ENCODE peak calls at places on chromosomes 13 and 19, in ten cellular contexts. K is dorsolateral prefrontal cortex, M is epithelial cell of esophagus, R is AG10803, C is cardiac fibroblast, P is body of pancreas, O is fibroblast of mammary gland, Q is tibial artery, U is BJ, L is choroid plexus epithelial cell. V is an unnamed sample.

GRCh38 chr19:1284979-1285736 is 515 bp upstream of the EFNA2 start:
- DNase-seq in R (no peak), C (no peak), L (no peak), Q (no peak), U (no peak), K (no peak), O (no peak), P (no peak), M (no peak), V (no peak)

GRCh38 chr19:32652893-32653625 is 21.9 kb downstream of the ANKRD27 start:
- DNase-seq in Q (no peak), C (peak), R (peak), P (peak), U (no peak), K (peak), M (peak), L (peak), O (peak), V (peak)

GRCh38 chr19:46412034-46412982 is 1.1 kb downstream of the CCDC8 start:
- DNase-seq in K (no peak), C (no peak), M (no peak), L (no peak), P (no peak), R (no peak), O (no peak), U (no peak), Q (no peak), V (no peak)

GRCh38 chr19:38730470-38730730 is 13.9 kb downstream of the CAPN12 start:
- DNase-seq in K (no peak), U (no peak), O (no peak), P (no peak), L (no peak), Q (no peak), M (no peak), C (no peak), R (no peak), V (no peak)

GRCh38 chr19:1274081-1274851 is 1.1 kb upstream of the FAM174C start:
- DNase-seq in Q (no peak), R (no peak), M (no peak), K (no peak), C (peak), L (no peak), P (peak), O (no peak), U (no peak), V (no peak)

GRCh38 chr13:94710881-94711560 is 1.3 kb downstream of the SOX21 start:
- DNase-seq in K (no peak), U (no peak), R (no peak), P (no peak), M (peak), Q (peak), C (no peak), L (no peak), O (no peak), V (peak)

GRCh38 chr13:41568143-41568989 is 111.0 kb downstream of the RGCC start:
- DNase-seq in P (no peak), L (no peak), M (no peak), Q (no peak), O (no peak), R (no peak), C (no peak), U (no peak), K (no peak), V (no peak)

GRCh38 chr19:2867025-2867991 is at the start of gene ZNF556:
- DNase-seq in U (no peak), Q (no peak), P (no peak), K (no peak), O (peak), R (peak), C (no peak), M (peak), L (no peak), V (no peak)

GRCh38 chr19:56942749-56943148 is 102.2 kb upstream of the PEG3 start:
- DNase-seq in U (no peak), L (no peak), M (no peak), O (no peak), P (no peak), Q (peak), K (no peak), C (no peak), R (peak), V (no peak)

GRCh38 chr13:66994097-66994496 is 236.0 kb downstream of the PCDH9 start:
- DNase-seq in C (peak), Q (peak), O (peak), P (peak), M (peak), L (peak), U (no peak), K (peak), R (peak), V (peak)

GRCh38 chr19:5086725-5087439 is 118.0 kb downstream of the KDM4B start:
- DNase-seq in O (no peak), P (no peak), M (no peak), L (no peak), U (no peak), K (no peak), C (no peak), R (no peak), Q (no peak), V (no peak)

GRCh38 chr13:111177081-111177711 is 62.1 kb downstream of the ARHGEF7 start:
- DNase-seq in L (peak), M (peak), C (peak), K (peak), O (peak), U (no peak), P (peak), R (peak), Q (peak), V (peak)

GRCh38 chr13:114286808-114287207 is 5.4 kb downstream of the UPF3A start:
- DNase-seq in O (no peak), R (peak), C (peak), P (no peak), K (no peak), L (peak), Q (no peak), U (no peak), M (no peak), V (peak)

GRCh38 chr19:10462557-10462956 is 40.6 kb downstream of the KEAP1 start:
- DNase-seq in R (no peak), P (no peak), O (no peak), M (no peak), Q (no peak), C (no peak), K (no peak), U (no peak), L (no peak), V (no peak)

GRCh38 chr13:114225610-114226009 is 9.1 kb upstream of the CDC16 start:
- DNase-seq in M (no peak), U (no peak), R (no peak), P (no peak), Q (no peak), O (no peak), K (no peak), L (no peak), C (no peak), V (no peak)

GRCh38 chr19:3059653-3060052 is 2.6 kb downstream of the TLE5 start:
- DNase-seq in R (no peak), C (no peak), M (no peak), P (no peak), K (no peak), U (no peak), L (no peak), Q (no peak), O (no peak), V (no peak)

GRCh38 chr13:60797112-60797511 is 400.1 kb downstream of the TDRD3 start:
- DNase-seq in U (no peak), Q (no peak), K (no peak), C (no peak), P (no peak), L (no peak), M (no peak), R (no peak), O (no peak), V (no peak)

GRCh38 chr19:33799507-33799906 is 2.8 kb downstream of the KCTD15 start:
- DNase-seq in L (no peak), K (no peak), O (no peak), R (no peak), C (no peak), P (no peak), M (no peak), Q (no peak), U (no peak), V (no peak)

GRCh38 chr19:33798701-33799111 is 2.0 kb downstream of the KCTD15 start:
- DNase-seq in P (no peak), Q (no peak), U (no peak), R (peak), L (peak), M (peak), K (no peak), C (peak), O (no peak), V (peak)

GRCh38 chr19:33800012-33800680 is 3.5 kb downstream of the KCTD15 start:
- DNase-seq in O (no peak), M (no peak), Q (no peak), R (no peak), U (no peak), K (no peak), P (no peak), C (no peak), L (no peak), V (no peak)

GRCh38 chr19:33796164-33797100 is at the start of gene KCTD15:
- DNase-seq in P (peak), O (no peak), C (peak), U (no peak), R (peak), K (no peak), M (peak), Q (no peak), L (peak), V (peak)

GRCh38 chr19:33797821-33798633 is 1.4 kb downstream of the KCTD15 start:
- DNase-seq in U (no peak), O (no peak), R (peak), Q (peak), M (peak), P (peak), C (peak), K (no peak), L (peak), V (peak)
- TF ChIP-seq CTCF in U (no peak), O (no peak), R (no peak), Q (no peak), M (no peak), P (no peak), C (no peak), K (no peak), L (no peak), V (no peak)

GRCh38 chr19:49752701-49753100 is 10.4 kb downstream of the TSKS start:
- DNase-seq in Q (no peak), C (no peak), M (no peak), U (no peak), P (no peak), L (no peak), R (no peak), K (no peak), O (no peak), V (no peak)

GRCh38 chr19:49744946-49745381 is 18.1 kb downstream of the TSKS start:
- DNase-seq in C (no peak), L (no peak), U (no peak), R (no peak), Q (no peak), K (no peak), M (no peak), O (no peak), P (no peak), V (no peak)

GRCh38 chr19:49746206-49746958 is 16.7 kb downstream of the TSKS start:
- DNase-seq in P (peak), M (peak), L (peak), O (peak), K (no peak), R (peak), U (no peak), Q (no peak), C (peak), V (peak)

GRCh38 chr19:49749055-49749716 is 13.9 kb downstream of the TSKS start:
- DNase-seq in M (peak), K (no peak), R (no peak), L (peak), O (peak), U (no peak), P (no peak), Q (no peak), C (peak), V (peak)

DNA sequence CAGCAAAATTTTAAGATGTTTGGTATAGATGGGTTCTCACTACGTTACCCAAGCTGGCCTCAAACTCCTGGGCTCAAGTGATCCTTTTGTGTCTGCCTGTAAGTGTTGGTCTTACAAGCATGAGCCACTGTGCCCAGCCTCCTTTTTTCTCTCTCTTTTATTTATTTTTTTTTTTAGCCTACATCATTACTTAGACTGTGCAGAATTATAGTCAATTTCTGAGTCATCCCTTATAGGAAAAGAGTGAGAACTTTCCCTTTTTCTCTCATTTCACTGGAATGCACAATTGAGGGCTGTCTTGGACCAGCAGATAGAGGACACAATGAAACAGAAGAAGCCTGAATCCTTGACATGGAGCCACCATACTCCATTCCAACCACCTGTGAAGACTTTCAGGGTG is 13.3 kb downstream of the TSKS start:
- DNase-seq in M (no peak), U (no peak), L (no peak), C (no peak), P (no peak), O (peak), K (no peak), R (no peak), Q (no peak), V (peak)
- H3K4me3 ChIP-seq in M (no peak), U (no peak), L (no peak), C (no peak), P (no peak), O (no peak), K (no peak), R (no peak), Q (no peak), V (no peak)

GRCh38 chr13:27622102-27622820 is 569 bp downstream of the POLR1D start:
- DNase-seq in C (peak), O (peak), M (no peak), K (no peak), P (peak), L (peak), R (peak), Q (no peak), U (no peak), V (peak)
- TF ChIP-seq CTCF in C (peak), O (peak), M (no peak), K (no peak), P (no peak), L (peak), R (peak), Q (peak), U (peak), V (peak)

GRCh38 chr19:49666120-49666444 is 349 bp downstream of the BCL2L12 start:
- DNase-seq in R (no peak), L (no peak), P (no peak), U (no peak), C (no peak), K (no peak), O (peak), M (no peak), Q (no peak), V (no peak)
- H3K4me3 ChIP-seq in R (peak), L (peak), P (peak), U (peak), C (peak), K (peak), O (peak), M (peak), Q (peak), V (peak)

GRCh38 chr19:17424743-17425365 is 5.0 kb downstream of the MVB12A start:
- DNase-seq in O (peak), Q (no peak), R (no peak), U (no peak), M (peak), P (no peak), C (peak), K (no peak), L (peak), V (peak)
- TF ChIP-seq CTCF in O (peak), Q (no peak), R (peak), U (peak), M (peak), P (no peak), C (peak), K (peak), L (peak), V (peak)

GRCh38 chr13:85508683-85509329 is 290.4 kb downstream of the SLITRK6 start:
- DNase-seq in C (no peak), P (no peak), U (no peak), Q (no peak), M (peak), R (no peak), K (no peak), O (peak), L (peak), V (no peak)

GRCh38 chr13:85503797-85504196 is 295.4 kb downstream of the SLITRK6 start:
- DNase-seq in P (no peak), L (peak), O (peak), U (no peak), Q (no peak), M (peak), R (peak), C (peak), K (no peak), V (peak)

GRCh38 chr13:85512421-85512820 is 286.8 kb downstream of the SLITRK6 start:
- DNase-seq in Q (no peak), L (no peak), U (no peak), R (no peak), P (no peak), C (no peak), K (no peak), O (no peak), M (peak), V (no peak)

GRCh38 chr13:85509512-85509911 is 289.7 kb downstream of the SLITRK6 start:
- DNase-seq in P (no peak), L (peak), C (no peak), U (no peak), M (peak), O (peak), R (peak), K (no peak), Q (no peak), V (peak)
- H3K4me3 ChIP-seq in P (no peak), L (no peak), C (no peak), U (no peak), M (no peak), O (no peak), R (no peak), K (no peak), Q (no peak), V (no peak)

V was measured in astrocyte of the spinal cord.